ENCODE peak calls at places on chromosomes 16 and 17, in five cellular contexts. N, F, G, A and P are unnamed samples.

GRCh38 chr17:59001158-59001814 is 105.4 kb downstream of the TRIM37 start:
- DNase-seq in N (peak; percentile 12), F (peak; percentile 40), G (no peak), A (peak; percentile 94), P (peak; percentile 54)

GRCh38 chr16:4675864-4676786 is 17.2 kb upstream of the NUDT16L1 start:
- DNase-seq in N (no peak), F (peak; percentile 34), G (no peak), A (no peak), P (no peak)

GRCh38 chr16:4087099-4087885 is 28.9 kb downstream of the ADCY9 start:
- DNase-seq in N (no peak), F (no peak), G (no peak), A (peak; percentile 21), P (no peak)

GRCh38 chr17:51371732-51372151 is 111.4 kb downstream of the UTP18 start:
- DNase-seq in N (no peak), F (peak; percentile 65), G (peak; percentile 71), A (no peak), P (no peak)

GRCh38 chr16:4693956-4694663 is 748 bp downstream of the NUDT16L1 start:
- DNase-seq in N (no peak), F (peak; percentile 55), G (no peak), A (peak; percentile 46), P (no peak)

GRCh38 chr16:19785081-19785480 is 67.0 kb downstream of the IQCK start:
- DNase-seq in N (no peak), F (no peak), G (no peak), A (peak; percentile 24), P (no peak)

GRCh38 chr17:63707151-63707550 is 7.2 kb upstream of the LIMD2 start:
- DNase-seq in N (no peak), F (no peak), G (no peak), A (no peak), P (no peak)

GRCh38 chr16:89473136-89473712 is 17.1 kb downstream of the ANKRD11 start:
- DNase-seq in N (no peak), F (no peak), G (no peak), A (no peak), P (no peak)

GRCh38 chr17:64097196-64097936 is 32.6 kb downstream of the ERN1 start:
- DNase-seq in N (no peak), F (no peak), G (no peak), A (no peak), P (no peak)

GRCh38 chr16:3720418-3720817 is 3.1 kb upstream of the TRAP1 start:
- DNase-seq in N (no peak), F (no peak), G (no peak), A (no peak), P (no peak)

GRCh38 chr16:74830646-74831045 is 56.0 kb upstream of the FA2H start:
- DNase-seq in N (no peak), F (no peak), G (no peak), A (no peak), P (no peak)

GRCh38 chr17:82942166-82943130 is 102.6 kb upstream of the ZNF750 start:
- DNase-seq in N (no peak), F (no peak), G (no peak), A (no peak), P (no peak)

GRCh38 chr17:48647103-48647963 is 21.2 kb upstream of the HOXB9 start:
- DNase-seq in N (no peak), F (no peak), G (no peak), A (no peak), P (no peak)

GRCh38 chr17:34378664-34379101 is 15.7 kb upstream of the CCL1 start:
- DNase-seq in N (no peak), F (peak; percentile 25), G (no peak), A (no peak), P (no peak)

GRCh38 chr17:76791053-76791980 is 53.4 kb downstream of the MFSD11 start:
- DNase-seq in N (peak; percentile 64), F (peak; percentile 70), G (no peak), A (peak; percentile 79), P (peak; percentile 37)

GRCh38 chr17:50892101-50892776 is 26.1 kb upstream of the TOB1 start:
- DNase-seq in N (no peak), F (no peak), G (no peak), A (no peak), P (no peak)

GRCh38 chr17:50557265-50558029 is 3.1 kb upstream of the CACNA1G start:
- DNase-seq in N (no peak), F (no peak), G (no peak), A (no peak), P (no peak)

GRCh38 chr16:24499193-24499814 is 40.1 kb upstream of the RBBP6 start:
- DNase-seq in N (no peak), F (peak; percentile 71), G (peak; percentile 57), A (no peak), P (no peak)

GRCh38 chr16:56848955-56849689 is 15.9 kb upstream of the SLC12A3 start:
- DNase-seq in N (no peak), F (no peak), G (no peak), A (no peak), P (peak; percentile 65)

GRCh38 chr17:1188812-1189211 is 9.0 kb upstream of the ABR start:
- DNase-seq in N (no peak), F (no peak), G (no peak), A (no peak), P (no peak)

GRCh38 chr16:73390491-73390890 is 342.6 kb upstream of the ZFHX3 start:
- DNase-seq in N (no peak), F (no peak), G (no peak), A (no peak), P (no peak)

GRCh38 chr17:10177131-10177920 is 21.1 kb downstream of the GAS7 start:
- DNase-seq in N (no peak), F (no peak), G (no peak), A (no peak), P (no peak)

GRCh38 chr16:73183678-73184092 is 135.8 kb upstream of the ZFHX3 start:
- DNase-seq in N (no peak), F (no peak), G (no peak), A (no peak), P (no peak)

GRCh38 chr17:44014437-44015172 is at the start of gene TMEM101:
- DNase-seq in N (peak; percentile 54), F (peak; percentile 96), G (peak; percentile 87), A (peak; percentile 97), P (peak; percentile 75)

GRCh38 chr16:83400234-83400633 is 407.5 kb upstream of the HSBP1 start:
- DNase-seq in N (no peak), F (no peak), G (no peak), A (no peak), P (no peak)

GRCh38 chr16:27203429-27204231 is at the start of gene KDM8:
- DNase-seq in N (peak; percentile 99), F (peak; percentile 99), G (peak; percentile 99), A (peak; percentile 100), P (peak; percentile 99)

GRCh38 chr17:10337976-10338375 is 34.8 kb downstream of the MYH13 start:
- DNase-seq in N (peak; percentile 43), F (no peak), G (no peak), A (no peak), P (no peak)

GRCh38 chr17:40753804-40754203 is 1.3 kb downstream of the KRT25 start:
- DNase-seq in N (no peak), F (no peak), G (no peak), A (no peak), P (no peak)

GRCh38 chr17:41329279-41329925 is 13.9 kb upstream of the KRTAP17-1 start:
- DNase-seq in N (no peak), F (peak; percentile 32), G (peak; percentile 42), A (peak; percentile 73), P (no peak)

DNA sequence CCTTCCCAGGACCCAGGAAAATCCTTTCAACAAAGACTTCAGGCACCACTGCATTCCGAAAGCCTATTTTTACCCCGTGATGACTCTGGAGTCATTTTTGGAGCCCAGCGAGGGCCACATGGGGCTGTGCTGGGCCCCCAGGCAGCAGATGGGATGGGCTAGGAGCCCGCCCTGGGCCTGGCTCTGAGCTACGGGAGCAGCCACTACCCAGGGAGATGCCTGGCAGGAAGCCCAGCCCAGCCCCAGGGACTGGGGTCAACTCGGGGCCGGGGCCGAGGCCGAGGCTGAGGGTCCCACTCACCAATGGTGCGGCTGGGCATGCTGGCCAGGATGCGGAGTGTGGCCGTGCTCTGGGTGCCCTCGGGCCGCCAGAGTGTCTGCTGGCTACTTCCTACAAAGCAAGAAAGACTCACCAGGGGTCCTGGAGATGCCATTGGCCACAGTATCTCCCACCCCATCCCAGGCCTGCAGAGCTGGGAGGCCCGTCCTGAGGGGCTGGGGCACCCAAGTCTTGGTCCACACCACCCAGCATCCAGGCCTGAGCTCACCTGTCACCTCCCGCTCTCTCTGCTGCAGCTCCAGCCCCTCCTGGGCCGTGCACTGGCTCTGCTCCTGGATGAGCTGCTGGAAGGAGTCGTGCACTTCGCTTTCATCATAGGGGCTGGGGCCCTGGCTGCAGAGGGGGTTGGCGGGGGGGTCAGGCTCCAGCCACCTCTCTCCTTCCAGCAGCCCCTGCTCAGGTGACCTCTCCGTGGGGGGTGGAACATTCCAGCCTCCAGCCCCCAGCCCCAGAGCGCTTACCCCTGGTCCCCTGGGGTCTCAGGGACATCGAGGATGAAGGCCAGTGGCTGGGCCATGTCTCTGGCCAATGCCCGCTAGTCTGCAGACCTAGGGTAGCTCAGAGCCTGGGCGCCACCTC is 2.3 kb downstream of the TMC6 start:
- DNase-seq in N (no peak), F (no peak), G (no peak), A (no peak), P (no peak)
- H3K4me3 ChIP-seq in N (no peak overlapping the region), F (peak overlapping the region; percentile 98), G (no peak overlapping the region), A (no peak overlapping the region), P (no peak overlapping the region)

DNA sequence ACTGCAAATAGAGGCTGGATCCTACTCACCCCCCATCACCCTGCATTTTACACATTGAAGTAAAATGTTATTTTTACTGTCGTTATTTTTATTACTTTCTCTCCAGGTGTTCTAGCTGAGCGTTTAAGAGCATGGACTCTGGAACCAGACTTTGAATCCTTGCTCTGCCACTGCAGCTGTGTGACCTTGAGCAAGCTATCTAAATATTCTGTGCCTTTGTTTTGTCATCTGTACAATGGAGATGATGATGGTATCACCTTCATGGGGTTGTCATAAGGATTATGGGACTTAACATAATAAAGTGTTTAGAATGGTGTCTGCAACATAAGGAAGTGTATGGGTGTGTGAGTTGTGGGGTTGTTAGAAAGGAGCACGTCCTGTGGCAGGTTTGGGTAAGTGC is 17.8 kb downstream of the MSI2 start:
- DNase-seq in N (no peak), F (no peak), G (no peak), A (no peak), P (no peak)
- H3K36me3 ChIP-seq in N (no peaks in the 10 kb centered on the region), F (peaks cover 63% of the 10 kb centered on the region), G (peaks cover 14% of the 10 kb centered on the region), A (peaks cover 48% of the 10 kb centered on the region), P (no peaks in the 10 kb centered on the region)

DNA sequence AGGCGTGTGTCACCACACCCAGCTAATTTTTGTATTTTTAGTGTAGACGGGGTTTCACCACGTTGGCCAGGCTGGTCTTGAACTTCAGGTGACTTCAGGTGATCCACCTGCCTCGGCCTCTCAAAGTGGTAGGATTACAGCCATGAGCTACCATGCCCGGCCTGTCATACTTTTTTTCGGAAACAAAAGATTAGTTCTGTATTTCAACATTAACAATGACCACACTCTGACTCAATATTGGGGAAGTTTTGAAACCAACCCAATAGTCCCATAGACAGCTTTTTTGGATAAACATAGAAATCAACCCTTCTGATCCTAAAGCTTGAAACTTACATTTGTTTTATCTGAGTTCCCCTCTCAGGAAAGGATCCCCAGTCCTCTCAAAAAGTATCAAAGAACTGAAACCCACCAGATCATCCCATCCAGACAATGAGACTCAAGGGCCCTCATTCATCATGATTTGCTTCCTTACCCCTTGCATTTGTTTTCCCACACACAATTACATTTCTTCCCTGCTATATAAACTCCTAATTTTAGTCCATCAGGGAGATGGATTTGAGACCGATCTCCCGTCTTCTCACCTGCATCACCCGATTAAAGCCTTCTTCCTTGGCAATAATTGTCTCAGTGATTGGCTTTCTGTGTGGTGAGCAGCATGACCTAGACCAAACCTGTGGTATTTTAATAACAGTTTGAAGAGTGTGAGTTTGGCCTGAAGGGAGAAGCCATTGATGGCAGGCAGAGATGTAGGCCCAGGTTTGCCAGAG is 7.2 kb upstream of the AGRP start:
- DNase-seq in N (no peak), F (no peak), G (no peak), A (no peak), P (no peak)
- H3K27me3 ChIP-seq in N (no peaks in the 10 kb centered on the region), F (no peaks in the 10 kb centered on the region), G (no peaks in the 10 kb centered on the region), A (no peaks in the 10 kb centered on the region), P (no peaks in the 10 kb centered on the region)

GRCh38 chr17:57536289-57536688 is 208.8 kb downstream of the CCDC182 start:
- DNase-seq in N (no peak), F (no peak), G (no peak), A (no peak), P (no peak)
- H3K4me3 ChIP-seq in N (no peak overlapping the region), F (no peak overlapping the region), G (no peak overlapping the region), A (no peak overlapping the region), P (no peak overlapping the region)